ENCODE peak calls at places on chromosomes 7 and 10, in six cellular contexts. P is stimulated activated CD4-positive, alpha-beta T cell treated with anti-CD3 and anti-CD28 coated beads, Interleukin-2, amount 100 ng/mL, for 24 hours; V is SHP77; R is upper lobe of right lung; L is DMS53; N is CD8-positive, alpha-beta memory T cell. X is an unnamed sample.

GRCh38 chr10:60703266-60704041 is 74.8 kb upstream of the CDK1 start:
- DNase-seq in P (no peak), V (no peak), R (no peak), L (no peak), N (no peak), X (no peak)

GRCh38 chr10:132616170-132616994 is 78.8 kb downstream of the INPP5A start:
- DNase-seq in P (peak), V (no peak), R (peak), L (no peak), N (peak), X (no peak)

GRCh38 chr10:35178305-35178704 is 51.7 kb downstream of the CREM start:
- DNase-seq in P (no peak), V (no peak), R (no peak), L (no peak), N (no peak), X (no peak)

GRCh38 chr7:66883716-66884115 is 37.3 kb upstream of the TMEM248 start:
- DNase-seq in P (no peak), V (no peak), R (no peak), L (no peak), N (no peak), X (no peak)

GRCh38 chr7:132206594-132206993 is 369.7 kb downstream of the PLXNA4 start:
- DNase-seq in P (no peak), V (no peak), R (no peak), L (no peak), N (no peak), X (no peak)

GRCh38 chr7:128076831-128077271 is 45.6 kb upstream of the LRRC4 start:
- DNase-seq in P (no peak), V (no peak), R (peak), L (no peak), N (no peak), X (no peak)

GRCh38 chr10:52394246-52394645 is 80.2 kb downstream of the DKK1 start:
- DNase-seq in P (no peak), V (no peak), R (no peak), L (no peak), N (no peak), X (no peak)

GRCh38 chr7:132049462-132050304 is 493.3 kb upstream of the PODXL start:
- DNase-seq in P (peak), V (peak), R (no peak), L (peak), N (no peak), X (no peak)

GRCh38 chr10:72332423-72333110 is 22.2 kb downstream of the DNAJB12 start:
- DNase-seq in P (no peak), V (no peak), R (no peak), L (no peak), N (no peak), X (no peak)

GRCh38 chr10:96683065-96683464 is 37.2 kb downstream of the PIK3AP1 start:
- DNase-seq in P (no peak), V (no peak), R (no peak), L (no peak), N (no peak), X (no peak)

GRCh38 chr7:135095450-135095849 is 52.4 kb upstream of the TMEM140 start:
- DNase-seq in P (no peak), V (no peak), R (no peak), L (no peak), N (no peak), X (no peak)

GRCh38 chr7:15783971-15784693 is 97.6 kb upstream of the MEOX2 start:
- DNase-seq in P (no peak), V (no peak), R (no peak), L (no peak), N (no peak), X (no peak)

GRCh38 chr7:120190109-120190508 is 82.9 kb upstream of the KCND2 start:
- DNase-seq in P (no peak), V (no peak), R (no peak), L (peak), N (no peak), X (no peak)

GRCh38 chr7:3953133-3953532 is 652.1 kb downstream of the SDK1 start:
- DNase-seq in P (no peak), V (no peak), R (no peak), L (no peak), N (no peak), X (no peak)

GRCh38 chr10:88117227-88117626 is 253.8 kb downstream of the PTEN start:
- DNase-seq in P (peak), V (no peak), R (no peak), L (no peak), N (no peak), X (no peak)

GRCh38 chr7:77658928-77659327 is 37.3 kb upstream of the RSBN1L start:
- DNase-seq in P (no peak), V (no peak), R (no peak), L (no peak), N (no peak), X (no peak)

GRCh38 chr10:44647877-44648542 is 263.1 kb upstream of the CXCL12 start:
- DNase-seq in P (no peak), V (no peak), R (no peak), L (no peak), N (no peak), X (no peak)

GRCh38 chr7:2699289-2699620 is 11.3 kb downstream of the AMZ1 start:
- DNase-seq in P (no peak), V (no peak), R (no peak), L (no peak), N (no peak), X (no peak)

GRCh38 chr10:932589-932988 is 1.1 kb upstream of the LARP4B start:
- DNase-seq in P (no peak), V (no peak), R (no peak), L (peak), N (no peak), X (no peak)

GRCh38 chr10:80454526-80455460 is 683 bp downstream of the TSPAN14 start:
- DNase-seq in P (no peak), V (no peak), R (peak), L (peak), N (no peak), X (no peak)

GRCh38 chr7:75813084-75813483 is 522 bp downstream of the CCL24 start:
- DNase-seq in P (no peak), V (no peak), R (no peak), L (no peak), N (no peak), X (no peak)